ENCODE peak calls at places on chromosomes 13 and 19, in six cellular contexts. G is osteocyte, X is astrocyte of the spinal cord, K is MCF 10A, C is GM13977, W is ovary. E is an unnamed sample.

GRCh38 chr13:31955745-31956144 is 75.8 kb upstream of the FRY start:
- DNase-seq in G (no peak), X (no peak), C (no peak), W (no peak), K (no peak), E (no peak)

GRCh38 chr13:51838235-51838846 is 6.6 kb downstream of the TMEM272 start:
- DNase-seq in X (peak), K (no peak), W (no peak), C (no peak), G (no peak), E (no peak)

GRCh38 chr19:47580397-47580796 is 7.4 kb upstream of the ZNF541 start:
- DNase-seq in G (no peak), K (no peak), C (no peak), X (no peak), W (no peak), E (no peak)

GRCh38 chr13:21481359-21481758 is 22.3 kb upstream of the ZDHHC20 start:
- DNase-seq in K (no peak), W (no peak), C (no peak), G (no peak), X (no peak), E (no peak)

GRCh38 chr19:20165971-20166592 is 932 bp upstream of the ZNF486 start:
- DNase-seq in W (no peak), X (no peak), G (no peak), K (no peak), C (no peak), E (no peak)

GRCh38 chr19:47032171-47032811 is 12.7 kb downstream of the NPAS1 start:
- DNase-seq in X (no peak), K (peak), G (no peak), C (peak), W (no peak), E (no peak)

GRCh38 chr13:48506092-48506701 is 26.7 kb downstream of the RCBTB2 start:
- DNase-seq in C (no peak), K (no peak), W (no peak), G (no peak), X (no peak), E (no peak)

GRCh38 chr19:29528946-29529645 is 3.3 kb downstream of the VSTM2B start:
- DNase-seq in C (no peak), K (no peak), G (no peak), X (no peak), W (no peak), E (no peak)

GRCh38 chr13:93183302-93183701 is 43.3 kb upstream of the GPC6 start:
- DNase-seq in X (no peak), C (no peak), W (no peak), G (no peak), K (peak), E (no peak)

GRCh38 chr13:99000137-99000536 is 22.3 kb upstream of the DOCK9 start:
- DNase-seq in X (no peak), K (no peak), C (no peak), G (no peak), W (no peak), E (no peak)

GRCh38 chr19:38277969-38278680 is 13.8 kb downstream of the SPINT2 start:
- DNase-seq in G (no peak), X (no peak), K (no peak), C (no peak), W (no peak), E (no peak)

GRCh38 chr19:22619371-22619770 is 14.8 kb upstream of the ZNF492 start:
- DNase-seq in X (no peak), W (peak), C (no peak), G (no peak), K (no peak), E (no peak)

GRCh38 chr13:95160112-95160906 is 140.9 kb downstream of the ABCC4 start:
- DNase-seq in W (no peak), X (no peak), C (no peak), G (no peak), K (no peak), E (no peak)

GRCh38 chr13:100039740-100040139 is 49.2 kb upstream of the PCCA start:
- DNase-seq in X (peak), K (no peak), G (no peak), W (no peak), C (no peak), E (no peak)

GRCh38 chr19:16541526-16542044 is 652 bp downstream of the CHERP start:
- DNase-seq in G (no peak), X (no peak), W (no peak), K (peak), C (peak), E (no peak)

GRCh38 chr19:41945135-41945766 is 13.9 kb downstream of the RABAC1 start:
- DNase-seq in K (no peak), W (no peak), G (no peak), X (no peak), C (peak), E (no peak)